ENCODE peak calls at places on chromosomes 1 and 21, in five cellular contexts. Z is mesendoderm, K is fibroblast of lung, H is HCT116, Q is GM23248. R is an unnamed sample. For H3K79me2, the result is how much of the 10 kb centered on the place peaks cover.

GRCh38 chr1:116416854-116417513 is 43.9 kb downstream of the ATP1A1 start:
- DNase-seq in Z (no peak), H (no peak), Q (no peak), K (no peak), R (no peak)

GRCh38 chr1:203630697-203631096 is 4.1 kb downstream of the ATP2B4 start:
- DNase-seq in K (no peak), H (no peak), Q (peak), Z (no peak), R (no peak)

GRCh38 chr1:11967028-11967547 is 13.2 kb upstream of the MFN2 start:
- DNase-seq in K (peak), Z (peak), H (peak), Q (peak), R (peak)

GRCh38 chr1:244918422-244919319 is 54.3 kb upstream of the HNRNPU start:
- DNase-seq in K (peak), Q (peak), Z (peak), H (no peak), R (no peak)

GRCh38 chr1:20448626-20449215 is 37.3 kb downstream of the CAMK2N1 start:
- DNase-seq in Q (peak), Z (peak), H (no peak), K (no peak), R (no peak)

GRCh38 chr1:61825398-61825797 is 83.1 kb downstream of the PATJ start:
- DNase-seq in H (no peak), Q (no peak), K (peak), Z (no peak), R (no peak)

GRCh38 chr1:200180821-200181220 is 153.3 kb downstream of the NR5A2 start:
- DNase-seq in Q (peak), Z (no peak), H (peak), K (peak), R (no peak)

GRCh38 chr1:190453550-190453949 is 24.1 kb downstream of the BRINP3 start:
- DNase-seq in Q (peak), K (no peak), H (no peak), Z (no peak), R (no peak)

GRCh38 chr1:154219511-154219910 is 1.2 kb upstream of the UBAP2L start:
- DNase-seq in Q (peak), Z (peak), H (no peak), K (peak), R (no peak)

GRCh38 chr1:89953072-89953626 is 41.8 kb upstream of the ZNF326 start:
- DNase-seq in Q (peak), Z (peak), H (peak), K (peak), R (peak)

GRCh38 chr1:201850053-201850397 is 21.1 kb downstream of the IPO9 start:
- DNase-seq in K (peak), Z (peak), Q (peak), H (no peak), R (no peak)

GRCh38 chr1:6260961-6261614 is at the start of gene GPR153:
- DNase-seq in Q (peak), Z (no peak), K (peak), H (no peak), R (peak)

GRCh38 chr1:218247339-218247738 is 37.8 kb upstream of the RRP15 start:
- DNase-seq in K (no peak), Z (no peak), Q (no peak), H (no peak), R (no peak)

GRCh38 chr1:162168935-162169545 is 99.5 kb downstream of the NOS1AP start:
- DNase-seq in H (no peak), K (peak), Q (peak), Z (no peak), R (no peak)

GRCh38 chr1:206496131-206496793 is 11.1 kb upstream of the RASSF5 start:
- DNase-seq in H (no peak), Q (no peak), Z (no peak), K (no peak), R (no peak)

GRCh38 chr1:157292302-157292701 is 154.1 kb upstream of the ETV3 start:
- DNase-seq in H (no peak), Z (no peak), Q (no peak), K (no peak), R (peak)

GRCh38 chr21:34807881-34808568 is 139.2 kb downstream of the CLIC6 start:
- DNase-seq in H (peak), Q (peak), K (peak), Z (no peak), R (no peak)

GRCh38 chr1:232011961-232012360 is 385.4 kb downstream of the DISC1 start:
- DNase-seq in H (no peak), Z (peak), Q (peak), K (peak), R (no peak)

GRCh38 chr1:190376067-190376466 is 101.6 kb downstream of the BRINP3 start:
- DNase-seq in Z (no peak), H (no peak), Q (no peak), K (no peak), R (no peak)

GRCh38 chr1:180042994-180043622 is 88.5 kb downstream of the CEP350 start:
- DNase-seq in K (peak), Z (peak), H (no peak), Q (peak), R (no peak)

GRCh38 chr1:215594640-215595039 is 27.5 kb downstream of the KCTD3 start:
- DNase-seq in Q (peak), K (no peak), Z (no peak), H (no peak), R (no peak)

GRCh38 chr1:112698366-112699310 is 8.3 kb downstream of the RHOC start:
- DNase-seq in Z (peak), K (no peak), Q (no peak), H (no peak), R (no peak)

GRCh38 chr1:56202186-56202585 is 377.2 kb downstream of the PLPP3 start:
- DNase-seq in Q (no peak), Z (no peak), H (no peak), K (peak), R (no peak)

GRCh38 chr1:242788771-242789170 is 264.3 kb upstream of the PLD5 start:
- DNase-seq in Z (no peak), K (no peak), Q (no peak), H (no peak), R (no peak)

GRCh38 chr1:60745444-60745843 is 336.9 kb upstream of the NFIA start:
- DNase-seq in Q (no peak), H (no peak), Z (no peak), K (no peak), R (no peak)

DNA sequence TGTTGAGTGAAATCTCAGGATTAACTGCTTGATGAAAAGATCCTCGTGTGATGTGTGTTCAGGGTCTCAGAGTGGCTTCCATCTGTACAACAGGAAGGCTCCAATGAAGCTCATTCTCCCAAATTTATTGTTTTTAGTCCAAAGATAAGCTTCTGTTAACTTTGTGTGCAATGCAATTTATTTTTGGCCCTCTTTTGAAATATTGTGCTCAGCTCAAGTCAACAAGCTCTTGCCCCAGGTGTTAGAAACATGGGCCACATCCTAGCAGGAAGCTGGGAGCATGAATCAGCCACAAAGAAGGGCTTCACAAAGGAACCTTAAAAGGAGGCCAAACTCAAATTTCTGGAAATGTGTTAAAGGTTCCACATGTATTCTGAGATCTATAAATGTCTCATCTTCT is 135.7 kb downstream of the PCP4 start:
- DNase-seq in Q (no peak), Z (no peak), H (no peak), K (no peak), R (no peak)
- H3K79me2 ChIP-seq in Q (under half), Z (under half), H (under half), K (under half), R (under half)

GRCh38 chr1:40978886-40979240 is 633 bp upstream of the CTPS1 start:
- DNase-seq in Q (no peak), Z (no peak), K (no peak), H (no peak), R (no peak)

GRCh38 chr1:40979241-40980067 is at the start of gene CTPS1:
- DNase-seq in H (peak), Q (peak), Z (peak), K (peak), R (peak)

GRCh38 chr1:40980068-40980452 is 564 bp downstream of the CTPS1 start:
- DNase-seq in Q (no peak), Z (no peak), K (no peak), H (no peak), R (no peak)

GRCh38 chr1:40981702-40982448 is 2.4 kb downstream of the CTPS1 start:
- DNase-seq in H (no peak), Z (no peak), Q (peak), K (peak), R (no peak)

GRCh38 chr1:40980453-40981121 is 1.1 kb downstream of the CTPS1 start:
- DNase-seq in H (no peak), K (peak), Q (peak), Z (peak), R (peak)
- H3K79me2 ChIP-seq in H (half or more), K (under half), Q (half or more), Z (under half), R (under half)

DNA sequence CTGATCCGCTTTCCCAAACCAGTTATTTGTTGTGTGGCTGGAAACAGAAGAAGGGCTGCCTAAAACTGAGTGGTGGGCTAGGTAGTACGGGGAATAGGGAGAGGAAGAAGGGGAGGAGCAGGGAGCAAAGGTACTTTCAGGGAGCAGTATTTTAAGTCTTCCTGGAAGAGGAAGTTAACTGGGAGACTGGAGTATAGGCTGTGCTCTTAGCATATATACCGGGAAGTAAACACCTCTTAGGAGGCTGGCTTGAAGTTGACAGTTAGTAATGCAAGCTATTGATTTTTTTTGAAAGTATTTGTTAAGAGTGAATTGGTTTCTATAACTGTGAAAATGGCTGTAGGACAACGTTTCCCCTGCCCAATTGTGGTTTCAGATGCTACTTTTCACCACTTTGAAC is 38.5 kb downstream of the UCK2 start:
- DNase-seq in H (no peak), Q (no peak), Z (no peak), K (no peak), R (no peak)
- H3K79me2 ChIP-seq in H (half or more), Q (half or more), Z (half or more), K (half or more), R (half or more)

GRCh38 chr21:43940329-43940653 is 71.8 kb upstream of the TRAPPC10 start:
- DNase-seq in Q (no peak), H (no peak), Z (no peak), K (no peak), R (no peak)
- H3K79me2 ChIP-seq in Q (under half), H (under half), Z (under half), K (under half), R (under half)

GRCh38 chr1:159986093-159986492 is 32.1 kb upstream of the SLAMF9 start:
- DNase-seq in Q (no peak), K (no peak), H (no peak), Z (no peak), R (no peak)

GRCh38 chr1:159989581-159989980 is 35.5 kb upstream of the SLAMF9 start:
- DNase-seq in K (no peak), Z (no peak), H (no peak), Q (peak), R (no peak)

GRCh38 chr1:159987186-159987585 is 33.1 kb upstream of the SLAMF9 start:
- DNase-seq in Q (no peak), K (no peak), H (no peak), Z (no peak), R (no peak)

GRCh38 chr1:159986531-159986930 is 32.5 kb upstream of the SLAMF9 start:
- DNase-seq in K (no peak), Z (no peak), Q (no peak), H (no peak), R (no peak)

GRCh38 chr1:159988006-159988405 is 34.0 kb upstream of the SLAMF9 start:
- DNase-seq in Q (no peak), H (no peak), Z (no peak), K (no peak), R (no peak)
- H3K79me2 ChIP-seq in Q (under half), H (under half), Z (under half), K (under half), R (under half)

DNA sequence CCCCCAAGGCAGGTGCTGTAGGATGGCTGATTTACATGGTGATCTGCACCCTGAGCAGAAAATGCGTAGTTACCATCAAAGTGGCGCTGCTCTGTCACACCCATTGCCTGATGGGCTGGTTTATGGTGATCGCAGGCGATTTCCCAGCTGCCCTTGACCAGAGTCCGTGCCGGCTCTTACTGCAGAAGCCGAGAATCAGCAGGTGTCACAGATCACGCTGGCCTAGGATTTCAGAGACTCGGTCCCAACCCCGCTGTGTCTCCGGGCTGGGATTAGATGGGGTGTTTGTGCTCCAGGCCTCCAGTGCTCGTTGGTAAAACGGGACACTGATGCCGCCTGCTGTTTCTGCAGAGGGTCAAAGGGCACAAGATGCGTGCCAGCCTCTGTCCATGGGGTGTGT is 71.4 kb upstream of the TRAPPC10 start:
- DNase-seq in K (no peak), H (no peak), Z (no peak), Q (no peak), R (peak)
- H3K79me2 ChIP-seq in K (under half), H (under half), Z (under half), Q (under half), R (under half)

DNA sequence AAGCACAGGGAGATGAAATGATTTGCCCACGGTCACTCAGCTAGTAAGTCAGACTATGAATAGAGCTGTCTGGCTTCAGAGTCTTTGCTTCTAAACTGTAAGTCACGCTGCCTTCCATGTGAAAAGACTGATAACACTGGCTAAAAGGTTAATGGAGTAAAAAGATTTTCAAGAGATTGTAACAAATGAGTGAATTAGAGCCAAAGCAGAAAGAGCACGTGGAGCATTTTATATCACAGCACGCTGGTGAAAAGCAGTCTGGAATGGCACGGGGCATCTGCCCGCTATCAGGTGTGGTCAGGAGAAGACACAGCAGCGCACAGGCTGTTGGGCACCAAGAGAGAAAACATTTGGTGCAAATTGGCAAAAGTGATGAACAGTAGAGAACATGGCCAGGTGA is 144.8 kb upstream of the GALNT2 start:
- DNase-seq in Q (no peak), K (no peak), Z (no peak), H (no peak), R (no peak)
- H3K79me2 ChIP-seq in Q (under half), K (under half), Z (under half), H (under half), R (under half)

R was measured in H9.